ENCODE peak calls at places on chromosome 4, in seven cellular contexts. W is stimulated activated CD4-positive, alpha-beta T cell treated with anti-CD3 and anti-CD28 coated beads, Interleukin-4, amount 100 ng/mL, for 1 hour; K is NCI-H1105; V is posterior vena cava; C is activated CD4-positive, alpha-beta T cell treated with anti-CD3 and anti-CD28 coated beads for 24 hours; N is AG08396; Z is BE2C. F is an unnamed sample.

GRCh38 chr4:54614094-54614493 is 43.7 kb upstream of the KIT start:
- DNase-seq in W (no peak), K (no peak), V (no peak), C (no peak), N (no peak), Z (no peak), F (no peak)

GRCh38 chr4:26022346-26022891 is 108.4 kb downstream of the SMIM20 start:
- DNase-seq in W (no peak), K (peak; percentile 28), V (no peak), C (no peak), N (peak; percentile 55), Z (no peak), F (peak; percentile 73)

GRCh38 chr4:41819621-41820020 is 71.1 kb upstream of the PHOX2B start:
- DNase-seq in W (no peak), K (no peak), V (no peak), C (no peak), N (no peak), Z (no peak), F (no peak)

GRCh38 chr4:183618681-183619080 is 40.3 kb downstream of the RWDD4 start:
- DNase-seq in W (no peak), K (no peak), V (no peak), C (no peak), N (no peak), Z (no peak), F (no peak)

GRCh38 chr4:52665592-52665991 is 6.5 kb upstream of the USP46 start:
- DNase-seq in W (no peak), K (no peak), V (no peak), C (no peak), N (no peak), Z (no peak), F (no peak)

GRCh38 chr4:16052939-16053338 is 30.9 kb downstream of the PROM1 start:
- DNase-seq in W (no peak), K (no peak), V (no peak), C (no peak), N (no peak), Z (no peak), F (no peak)

GRCh38 chr4:138953962-138954371 is 61.6 kb upstream of the NOCT start:
- DNase-seq in W (no peak), K (no peak), V (no peak), C (no peak), N (peak; percentile 49), Z (no peak), F (no peak)

GRCh38 chr4:181319629-181320028 is 923.6 kb upstream of the TENM3 start:
- DNase-seq in W (no peak), K (no peak), V (no peak), C (no peak), N (no peak), Z (no peak), F (no peak)

GRCh38 chr4:105102026-105102425 is 44.6 kb upstream of the TET2 start:
- DNase-seq in W (no peak), K (no peak), V (no peak), C (no peak), N (no peak), Z (no peak), F (no peak)

GRCh38 chr4:8205749-8206611 is 6.9 kb downstream of the SH3TC1 start:
- DNase-seq in W (no peak), K (peak; percentile 82), V (no peak), C (no peak), N (no peak), Z (no peak), F (no peak)

GRCh38 chr4:137664416-137664815 is 132.1 kb upstream of the PCDH18 start:
- DNase-seq in W (no peak), K (no peak), V (no peak), C (no peak), N (no peak), Z (no peak), F (no peak)

GRCh38 chr4:87912164-87913004 is 63.1 kb upstream of the SPP1 start:
- DNase-seq in W (no peak), K (no peak), V (no peak), C (no peak), N (no peak), Z (no peak), F (no peak)

GRCh38 chr4:89397464-89397863 is 89.9 kb upstream of the GPRIN3 start:
- DNase-seq in W (no peak), K (no peak), V (no peak), C (no peak), N (no peak), Z (no peak), F (no peak)

GRCh38 chr4:57095956-57096355 is 14.2 kb downstream of the IGFBP7 start:
- DNase-seq in W (no peak), K (no peak), V (no peak), C (no peak), N (no peak), Z (no peak), F (no peak)

GRCh38 chr4:1002131-1002630 is 9.0 kb upstream of the SLC26A1 start:
- DNase-seq in W (no peak), K (no peak), V (no peak), C (no peak), N (no peak), Z (no peak), F (no peak)

GRCh38 chr4:89586318-89586717 is 250.6 kb downstream of the SNCA start:
- DNase-seq in W (no peak), K (no peak), V (no peak), C (no peak), N (no peak), Z (no peak), F (no peak)

GRCh38 chr4:3037957-3038451 is 36.3 kb downstream of the HTT-AS start:
- DNase-seq in W (no peak), K (peak; percentile 55), V (no peak), C (no peak), N (no peak), Z (no peak), F (no peak)

GRCh38 chr4:117983541-117984451 is 50.5 kb upstream of the NDST3 start:
- DNase-seq in W (no peak), K (no peak), V (no peak), C (no peak), N (no peak), Z (no peak), F (no peak)

GRCh38 chr4:56976878-56977320 is 507 bp downstream of the NOA1 start:
- DNase-seq in W (peak; percentile 59), K (peak; percentile 7), V (no peak), C (peak; percentile 15), N (peak; percentile 54), Z (peak; percentile 48), F (peak; percentile 14)

GRCh38 chr4:54332577-54332976 is 103.5 kb downstream of the PDGFRA start:
- DNase-seq in W (no peak), K (no peak), V (no peak), C (no peak), N (no peak), Z (no peak), F (no peak)

GRCh38 chr4:38268108-38268507 is 307.9 kb downstream of the PTTG2 start:
- DNase-seq in W (no peak), K (no peak), V (no peak), C (no peak), N (no peak), Z (no peak), F (no peak)

GRCh38 chr4:140012688-140013087 is 141.3 kb downstream of the MAML3 start:
- DNase-seq in W (peak; percentile 49), K (peak; percentile 22), V (no peak), C (peak; percentile 22), N (peak; percentile 68), Z (peak; percentile 19), F (peak; percentile 57)

GRCh38 chr4:28443786-28444412 is 1583.3 kb downstream of the STIM2 start:
- DNase-seq in W (no peak), K (no peak), V (no peak), C (no peak), N (no peak), Z (peak; percentile 83), F (no peak)

GRCh38 chr4:1202526-1203378 is 30.4 kb upstream of the SPON2 start:
- DNase-seq in W (peak; percentile 2), K (no peak), V (peak; percentile 69), C (no peak), N (no peak), Z (no peak), F (no peak)